ENCODE peak calls at places on chromosome 7, in four cellular contexts. M is pancreas, T is left ventricle myocardium inferior, Y is cardiac muscle cell. X is an unnamed sample.
A peak's percentile ranks its signal among the peaks of the same experiment; 100 is the strongest.

GRCh38 chr7:138829335-138829734 is 31.3 kb upstream of the ATP6V0A4 start:
- DNase-seq in Y (no peak), M (no peak), T (no peak), X (no peak)

GRCh38 chr7:123355576-123356195 is 155.9 kb upstream of the SLC13A1 start:
- DNase-seq in M (no peak), Y (peak; percentile 34), T (no peak), X (no peak)

GRCh38 chr7:123468303-123468702 is 66.1 kb downstream of the IQUB start:
- DNase-seq in Y (no peak), M (no peak), T (no peak), X (no peak)

GRCh38 chr7:2093214-2093840 is 139.4 kb downstream of the MAD1L1 start:
- DNase-seq in M (no peak), T (no peak), Y (no peak), X (no peak)

GRCh38 chr7:28922618-28923331 is 35.4 kb downstream of the TRIL start:
- DNase-seq in M (peak; percentile 82), Y (peak; percentile 85), T (peak; percentile 60), X (peak; percentile 71)

GRCh38 chr7:155496267-155497005 is 38.5 kb downstream of the EN2 start:
- DNase-seq in M (no peak), Y (no peak), T (no peak), X (no peak)

GRCh38 chr7:107318523-107319160 is 149.8 kb downstream of the HBP1 start:
- DNase-seq in T (no peak), M (no peak), Y (peak; percentile 6), X (no peak)

GRCh38 chr7:81112731-81113130 is 193.9 kb upstream of the SEMA3C start:
- DNase-seq in Y (no peak), M (no peak), T (no peak), X (no peak)

GRCh38 chr7:105521027-105521730 is 892 bp downstream of the PUS7 start:
- DNase-seq in M (peak; percentile 78), T (peak; percentile 67), Y (peak; percentile 62), X (peak; percentile 77)

DNA sequence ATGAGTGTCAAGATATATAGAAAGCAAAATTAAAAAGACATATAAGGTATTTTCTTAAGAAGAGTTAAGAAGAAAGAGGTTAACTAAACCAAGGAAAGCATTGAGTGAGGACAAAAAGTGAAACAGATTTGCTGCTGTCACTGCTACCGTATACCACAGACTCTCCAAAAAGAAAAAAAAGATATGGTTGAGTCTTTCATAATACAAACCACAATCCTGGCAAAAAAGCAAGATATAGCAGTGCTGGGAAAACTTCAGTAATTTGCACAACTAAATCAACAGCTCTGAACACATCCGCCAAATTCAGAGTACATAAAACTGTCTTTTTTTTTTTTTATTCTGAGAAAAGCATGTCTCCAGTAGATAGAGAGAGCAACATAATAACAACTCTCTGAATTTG is 114.7 kb downstream of the ETV1 start:
- DNase-seq in T (no peak), M (no peak), Y (peak; percentile 90), X (no peak)
- H3K27ac ChIP-seq in T (no peak overlapping the region), M (no peak overlapping the region), Y (no peak overlapping the region), X (no peak overlapping the region)

GRCh38 chr7:149664666-149665065 is 108.7 kb downstream of the ZNF467 start:
- DNase-seq in M (no peak), T (no peak), Y (no peak), X (no peak)

GRCh38 chr7:149670288-149670687 is 103.1 kb downstream of the ZNF467 start:
- DNase-seq in Y (peak; percentile 87), M (no peak), T (peak; percentile 18), X (no peak)

GRCh38 chr7:149666360-149666905 is 107.0 kb downstream of the ZNF467 start:
- DNase-seq in Y (no peak), T (no peak), M (no peak), X (no peak)

GRCh38 chr7:149673006-149673405 is 100.4 kb downstream of the ZNF467 start:
- DNase-seq in Y (no peak), T (no peak), M (no peak), X (no peak)

DNA sequence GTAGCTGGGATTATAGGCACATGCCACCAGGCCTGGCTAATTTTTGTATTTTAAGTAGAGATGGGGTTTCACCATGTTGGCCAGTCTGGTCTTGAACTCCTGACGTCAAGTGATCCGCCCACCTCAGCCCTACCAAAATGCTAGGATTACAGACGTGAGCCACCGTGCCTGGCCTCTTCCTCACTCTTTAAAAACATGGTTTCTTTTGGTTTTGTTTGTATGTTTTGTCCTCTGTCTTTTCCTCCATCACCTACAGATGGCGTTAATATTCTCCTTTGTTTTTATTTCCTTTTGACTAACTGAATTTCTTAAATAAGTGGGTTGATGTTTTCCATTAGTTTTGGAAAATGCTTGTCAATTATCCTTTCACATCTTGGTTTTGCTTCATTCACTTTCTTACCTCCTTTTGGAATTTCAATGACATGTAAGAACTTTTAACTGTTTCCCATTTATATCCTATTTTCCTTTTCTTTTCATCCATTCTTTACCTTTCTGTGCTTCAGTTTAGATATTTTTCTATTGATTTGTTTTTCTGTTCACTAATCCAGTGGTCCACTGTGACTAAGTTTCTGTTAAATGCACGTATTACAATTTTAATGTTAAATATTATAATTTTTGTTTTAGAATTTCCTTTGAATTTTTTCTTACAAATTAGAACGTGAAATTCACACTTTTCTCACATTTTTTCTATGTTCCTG is 104.1 kb downstream of the ZNF467 start:
- DNase-seq in T (no peak), Y (peak; percentile 58), M (no peak), X (no peak)
- TF ChIP-seq CTCF in T (peak; percentile 49), Y (peak; percentile 56), M (peak; percentile 11), X (peak; percentile 25)

DNA sequence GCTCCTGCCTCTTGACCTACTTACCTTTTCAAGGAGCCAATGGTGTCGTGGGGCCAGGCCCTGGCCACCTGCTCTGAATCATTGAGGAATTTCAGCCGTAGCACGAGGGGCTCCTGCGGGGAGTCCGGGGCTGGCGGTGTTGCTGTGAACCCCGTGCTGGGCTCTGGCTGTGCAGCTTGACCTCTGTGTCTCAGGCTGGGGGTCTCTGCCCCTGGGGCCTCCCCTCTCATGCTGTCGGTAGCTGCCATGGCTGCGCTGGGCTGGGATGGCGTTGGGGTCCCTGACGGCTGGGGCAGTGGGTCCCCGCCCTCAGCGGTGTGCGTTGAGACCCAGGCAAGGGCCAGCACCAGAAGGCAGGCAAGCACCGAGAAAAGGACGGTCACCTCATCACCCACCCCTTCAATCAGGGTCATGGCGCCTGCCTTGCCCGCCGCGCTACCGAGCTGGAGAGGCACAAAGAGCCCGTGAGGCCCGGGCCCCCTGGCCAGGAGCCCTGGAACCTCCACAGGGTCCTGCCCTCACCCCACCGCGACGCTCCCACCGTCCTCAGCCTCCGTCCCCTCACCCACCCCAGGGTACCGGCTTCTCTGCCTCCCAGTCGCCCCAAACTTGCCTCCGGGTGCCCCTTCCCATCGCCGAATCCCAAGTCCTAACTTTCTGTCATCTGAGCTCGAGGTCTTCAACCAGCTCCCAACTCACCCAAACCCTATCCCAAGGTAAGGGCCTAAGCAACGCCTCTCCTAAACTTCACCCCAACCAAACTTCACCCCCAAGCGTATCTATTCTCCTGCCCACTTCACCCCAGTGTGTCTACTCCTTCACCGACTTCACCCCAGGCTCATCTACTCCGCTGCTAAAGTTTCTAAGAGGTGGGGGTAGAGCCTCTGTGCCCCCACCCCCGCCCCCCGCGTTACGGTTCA is 882 bp downstream of the TMUB1 start:
- DNase-seq in T (no peak), Y (no peak), M (no peak), X (peak; percentile 20)
- H3K4me1 ChIP-seq in T (peaks cover 82% of the 10 kb centered on the region), Y (peaks cover 23% of the 10 kb centered on the region), M (peaks cover 32% of the 10 kb centered on the region), X (peaks cover 48% of the 10 kb centered on the region)

GRCh38 chr7:7521259-7521658 is 14.4 kb downstream of the COL28A1 start:
- DNase-seq in T (no peak), M (no peak), Y (no peak), X (no peak)

GRCh38 chr7:7522421-7522820 is 13.3 kb downstream of the COL28A1 start:
- DNase-seq in T (no peak), Y (no peak), M (no peak), X (no peak)

GRCh38 chr7:7516662-7517061 is 19.0 kb downstream of the COL28A1 start:
- DNase-seq in M (no peak), Y (no peak), T (no peak), X (no peak)

GRCh38 chr7:7517661-7518236 is 17.9 kb downstream of the COL28A1 start:
- DNase-seq in Y (no peak), M (no peak), T (no peak), X (no peak)

GRCh38 chr7:7519528-7519927 is 16.1 kb downstream of the COL28A1 start:
- DNase-seq in Y (no peak), T (no peak), M (no peak), X (no peak)
- H3K27ac ChIP-seq in Y (no peak overlapping the region), T (peak overlapping the region; percentile 31), M (no peak overlapping the region), X (no peak overlapping the region)

GRCh38 chr7:97872025-97872669 is at the start of gene ASNS:
- DNase-seq in M (peak; percentile 96), T (peak; percentile 89), Y (peak; percentile 94), X (peak; percentile 91)
- TF ChIP-seq CTCF in M (no peak), T (no peak), Y (no peak), X (no peak)

GRCh38 chr7:10210000-10210399 is 763.7 kb upstream of the PHF14 start:
- DNase-seq in T (no peak), Y (no peak), M (no peak), X (no peak)
- H3K4me1 ChIP-seq in T (peaks cover 14% of the 10 kb centered on the region), Y (no peaks in the 10 kb centered on the region), M (peaks cover 5% of the 10 kb centered on the region), X (no peaks in the 10 kb centered on the region)

X was measured in psoas muscle.